ENCODE peak calls at places on chromosome 17, in four cellular contexts. H is neural progenitor cell, E is HL-60, N is HFF-Myc. P is an unnamed sample.

GRCh38 chr17:69525920-69526841 is 111.7 kb downstream of the MAP2K6 start:
- DNase-seq in E (peak; percentile 32), N (peak; percentile 54), H (peak; percentile 55), P (no peak)

GRCh38 chr17:21275047-21275578 is 9.4 kb upstream of the MAP2K3 start:
- DNase-seq in E (no peak), H (peak; percentile 30), N (no peak), P (no peak)

GRCh38 chr17:74860229-74860998 is 729 bp upstream of the GRIN2C start:
- DNase-seq in N (no peak), H (peak; percentile 30), E (no peak), P (no peak)

GRCh38 chr17:56985371-56986162 is 7.6 kb downstream of the SCPEP1 start:
- DNase-seq in H (no peak), N (no peak), E (peak; percentile 86), P (no peak)

GRCh38 chr17:77443743-77444260 is 303.0 kb downstream of the SEC14L1 start:
- DNase-seq in H (no peak), N (no peak), E (no peak), P (no peak)

GRCh38 chr17:42387221-42387657 is 1.0 kb downstream of the STAT3 start:
- DNase-seq in E (peak; percentile 69), N (no peak), H (no peak), P (no peak)

GRCh38 chr17:43020789-43021738 is 1.1 kb downstream of the VAT1 start:
- DNase-seq in N (no peak), H (peak; percentile 64), E (peak; percentile 82), P (peak; percentile 89)

GRCh38 chr17:4678448-4679026 is 25.4 kb downstream of the PELP1 start:
- DNase-seq in H (no peak), E (peak; percentile 3), N (peak; percentile 61), P (no peak)

GRCh38 chr17:65134035-65134434 is 3.1 kb upstream of the RGS9 start:
- DNase-seq in N (no peak), H (no peak), E (no peak), P (no peak)

GRCh38 chr17:47204722-47205418 is 4.3 kb upstream of the MYL4 start:
- DNase-seq in H (no peak), E (no peak), N (no peak), P (peak; percentile 52)

GRCh38 chr17:16456770-16457316 is 35.1 kb downstream of the LRRC75A start:
- DNase-seq in H (peak; percentile 37), E (no peak), N (no peak), P (no peak)

GRCh38 chr17:2041561-2042354 is at the start of gene OVCA2:
- DNase-seq in E (peak; percentile 79), N (peak; percentile 85), H (peak; percentile 99), P (peak; percentile 89)

GRCh38 chr17:77376795-77377751 is 236.3 kb downstream of the SEC14L1 start:
- DNase-seq in E (no peak), N (no peak), H (no peak), P (no peak)

GRCh38 chr17:41429667-41430066 is 5.3 kb upstream of the KRT37 start:
- DNase-seq in E (no peak), N (no peak), H (no peak), P (no peak)

GRCh38 chr17:8133398-8133797 is 9.5 kb upstream of the HES7 start:
- DNase-seq in E (no peak), H (peak; percentile 73), N (no peak), P (no peak)

GRCh38 chr17:45702666-45703266 is 81.4 kb upstream of the CRHR1 start:
- DNase-seq in N (no peak), H (peak; percentile 79), E (no peak), P (no peak)

GRCh38 chr17:12667299-12667958 is 1.7 kb downstream of the MYOCD start:
- DNase-seq in E (peak; percentile 19), H (peak; percentile 85), N (no peak), P (no peak)

GRCh38 chr17:59427425-59427921 is 96.0 kb downstream of the YPEL2 start:
- DNase-seq in N (no peak), H (no peak), E (no peak), P (no peak)

GRCh38 chr17:40501499-40501911 is at the start of gene TNS4:
- DNase-seq in E (no peak), H (no peak), N (no peak), P (no peak)

GRCh38 chr17:3983945-3984484 is 19.8 kb upstream of the ATP2A3 start:
- DNase-seq in E (peak; percentile 50), N (no peak), H (no peak), P (no peak)

GRCh38 chr17:15502315-15503112 is 35.1 kb upstream of the CDRT4 start:
- DNase-seq in H (peak; percentile 91), N (peak; percentile 93), E (peak; percentile 58), P (peak; percentile 81)

GRCh38 chr17:19766421-19767270 is 18.5 kb upstream of the ALDH3A1 start:
- DNase-seq in H (peak; percentile 84), E (peak; percentile 42), N (no peak), P (peak; percentile 69)

GRCh38 chr17:80824549-80825470 is 166.8 kb upstream of the CHMP6 start:
- DNase-seq in H (no peak), E (no peak), N (no peak), P (no peak)

GRCh38 chr17:11909348-11909747 is 87.9 kb downstream of the ZNF18 start:
- DNase-seq in H (peak; percentile 60), E (no peak), N (no peak), P (no peak)

GRCh38 chr17:2926019-2926650 is 129.9 kb downstream of the RAP1GAP2 start:
- DNase-seq in N (no peak), E (peak; percentile 37), H (no peak), P (no peak)

GRCh38 chr17:42760652-42761581 is at the start of gene RAMP2:
- DNase-seq in E (no peak), H (peak; percentile 75), N (no peak), P (no peak)

GRCh38 chr17:32805029-32805976 is 71.6 kb downstream of the MYO1D start:
- DNase-seq in E (no peak), N (no peak), H (no peak), P (no peak)

GRCh38 chr17:58870747-58871146 is 115.1 kb downstream of the PPM1E start:
- DNase-seq in H (no peak), N (no peak), E (no peak), P (no peak)

GRCh38 chr17:2964831-2965230 is 98.6 kb downstream of the OR1D5 start:
- DNase-seq in H (no peak), E (no peak), N (no peak), P (no peak)

GRCh38 chr17:76357597-76358158 is 4.0 kb upstream of the PRPSAP1 start:
- DNase-seq in E (no peak), H (no peak), N (no peak), P (no peak)

GRCh38 chr17:61402978-61403845 is 3.6 kb downstream of the TBX2 start:
- DNase-seq in E (no peak), H (peak; percentile 67), N (no peak), P (no peak)

GRCh38 chr17:48123111-48123510 is 15.5 kb downstream of the SNX11 start:
- DNase-seq in N (no peak), H (peak; percentile 81), E (no peak), P (no peak)

GRCh38 chr17:27609606-27610303 is 21.2 kb upstream of the LGALS9 start:
- DNase-seq in H (peak; percentile 42), N (peak; percentile 11), E (peak; percentile 42), P (no peak)

GRCh38 chr17:9225305-9226101 is 204.2 kb downstream of the NTN1 start:
- DNase-seq in H (peak; percentile 88), N (no peak), E (no peak), P (no peak)
- TF ChIP-seq CTCF in H (peak; percentile 43), N (no peak), E (no peak), P (no peak)

GRCh38 chr17:63780928-63781327 is 7.0 kb downstream of the DDX42 start:
- DNase-seq in H (no peak), E (no peak), N (no peak), P (no peak)

GRCh38 chr17:63785556-63785955 is 11.6 kb downstream of the DDX42 start:
- DNase-seq in N (no peak), E (no peak), H (no peak), P (no peak)

GRCh38 chr17:63786117-63786516 is 12.1 kb downstream of the DDX42 start:
- DNase-seq in E (no peak), H (no peak), N (no peak), P (no peak)

GRCh38 chr17:63780507-63780906 is 6.5 kb downstream of the DDX42 start:
- DNase-seq in E (no peak), N (no peak), H (no peak), P (no peak)

DNA sequence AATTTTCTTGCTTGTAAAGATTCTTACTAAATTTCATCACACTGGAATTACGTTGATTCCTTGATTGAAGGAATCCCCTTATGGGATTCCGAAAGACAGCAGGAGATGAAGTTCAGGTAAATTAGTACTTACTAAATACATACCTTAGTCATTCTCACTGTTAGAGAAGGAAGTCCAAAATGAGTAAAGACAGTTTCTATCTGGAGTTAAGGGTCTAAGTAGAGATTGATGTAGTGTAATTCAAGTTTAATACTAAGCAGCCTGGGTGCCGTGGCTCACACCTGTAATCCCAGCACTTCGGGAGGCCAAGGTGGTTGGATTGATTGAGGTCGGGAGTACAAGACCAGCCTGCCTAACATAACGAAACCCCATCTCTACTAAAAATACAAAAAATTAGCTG is 9.6 kb downstream of the DDX42 start:
- DNase-seq in N (no peak), H (no peak), E (no peak), P (no peak)
- TF ChIP-seq CTCF in N (no peak), H (no peak), E (no peak), P (no peak)

DNA sequence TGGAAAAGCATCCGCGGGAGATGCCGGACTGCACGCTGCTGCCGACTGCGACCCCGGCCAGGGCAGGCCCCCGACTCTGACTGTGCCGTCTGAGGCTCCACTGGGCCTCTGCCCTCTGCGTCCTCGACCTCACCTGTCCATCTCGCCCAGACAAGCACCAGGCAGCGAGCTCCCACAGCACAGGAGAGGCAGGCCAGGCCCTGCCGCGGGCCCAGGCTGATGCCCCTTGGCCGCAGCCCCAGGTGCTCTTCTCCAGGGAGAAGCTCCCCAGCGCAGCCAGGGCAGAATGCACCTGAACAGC is 98.1 kb upstream of the DNAH17 start:
- DNase-seq in E (no peak), H (no peak), N (no peak), P (no peak)
- TF ChIP-seq CTCF in E (no peak), H (no peak), N (no peak), P (no peak)

GRCh38 chr17:44672479-44673093 is 16.3 kb downstream of the MEIOC start:
- DNase-seq in N (no peak), E (no peak), H (peak; percentile 3), P (no peak)
- TF ChIP-seq CTCF in N (peak; percentile 40), E (peak; percentile 27), H (peak; percentile 74), P (peak; percentile 67)

DNA sequence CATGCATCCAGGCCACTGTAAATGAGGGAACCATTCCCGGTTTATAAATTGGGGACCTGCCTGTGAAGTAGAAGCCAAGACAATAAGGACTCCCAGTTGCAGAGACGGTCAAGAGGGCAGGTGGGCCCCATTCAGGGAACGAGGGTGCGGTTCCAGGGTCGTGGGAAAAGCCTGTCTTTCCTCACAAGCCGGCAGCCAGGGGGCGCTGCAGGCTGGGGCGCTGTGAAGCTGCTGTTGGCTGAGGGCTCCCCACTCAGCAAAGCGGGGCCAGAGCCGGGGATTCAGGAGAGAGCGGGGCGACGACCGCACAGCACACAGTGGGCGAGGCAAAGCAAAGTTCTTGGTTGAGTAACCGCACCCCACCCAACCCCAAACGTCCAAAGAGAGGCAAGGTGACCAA is 24.9 kb downstream of the CDRT15 start:
- DNase-seq in N (no peak), E (no peak), H (no peak), P (no peak)
- TF ChIP-seq CTCF in N (peak; percentile 47), E (no peak), H (peak; percentile 25), P (peak; percentile 61)

P was measured in CD14-positive monocyte.